ENCODE peak calls at places on chromosome 21, in six cellular contexts. One of them, this sample, is unnamed.

GRCh38 chr21:39040494-39041110 is 142.6 kb downstream of the PSMG1 start:
- DNase-seq in epithelial cell of esophagus: no peak
- DNase-seq in activated CD4-positive, alpha-beta memory T cell treated with anti-CD3 and anti-CD28 coated beads, Interleukin-2, amount 10 ng/mL, durations not matched to agents 7 days and 5 days: no peak
- DNase-seq in NCI-H1105 treated with DMSO at 0.1 percent for 48 hours: no peak
- DNase-seq in activated effector memory CD4-positive, alpha-beta T cell treated with anti-CD3 and anti-CD28 coated beads, Interleukin-2, amount 50 U/mL, for 16 hours: no peak
- DNase-seq in NCI-H2107: no peak
- DNase-seq in this sample: no peak

GRCh38 chr21:27359141-27359540 is 392.3 kb upstream of the ADAMTS5 start:
- DNase-seq in epithelial cell of esophagus: no peak
- DNase-seq in activated CD4-positive, alpha-beta memory T cell treated with anti-CD3 and anti-CD28 coated beads, Interleukin-2, amount 10 ng/mL, durations not matched to agents 7 days and 5 days: no peak
- DNase-seq in NCI-H1105 treated with DMSO at 0.1 percent for 48 hours: no peak
- DNase-seq in activated effector memory CD4-positive, alpha-beta T cell treated with anti-CD3 and anti-CD28 coated beads, Interleukin-2, amount 50 U/mL, for 16 hours: no peak
- DNase-seq in NCI-H2107: no peak
- DNase-seq in this sample: no peak

GRCh38 chr21:29130234-29130993 is at the start of gene MAP3K7CL:
- DNase-seq in epithelial cell of esophagus: peak; percentile 97
- DNase-seq in activated CD4-positive, alpha-beta memory T cell treated with anti-CD3 and anti-CD28 coated beads, Interleukin-2, amount 10 ng/mL, durations not matched to agents 7 days and 5 days: no peak
- DNase-seq in NCI-H1105 treated with DMSO at 0.1 percent for 48 hours: no peak
- DNase-seq in activated effector memory CD4-positive, alpha-beta T cell treated with anti-CD3 and anti-CD28 coated beads, Interleukin-2, amount 50 U/mL, for 16 hours: no peak
- DNase-seq in NCI-H2107: peak; percentile 50
- DNase-seq in this sample: peak; percentile 89

GRCh38 chr21:43864313-43864805 is 664 bp upstream of the AGPAT3 start:
- DNase-seq in epithelial cell of esophagus: peak; percentile 56
- DNase-seq in activated CD4-positive, alpha-beta memory T cell treated with anti-CD3 and anti-CD28 coated beads, Interleukin-2, amount 10 ng/mL, durations not matched to agents 7 days and 5 days: peak; percentile 37
- DNase-seq in NCI-H1105 treated with DMSO at 0.1 percent for 48 hours: peak; percentile 50
- DNase-seq in activated effector memory CD4-positive, alpha-beta T cell treated with anti-CD3 and anti-CD28 coated beads, Interleukin-2, amount 50 U/mL, for 16 hours: peak; percentile 80
- DNase-seq in NCI-H2107: no peak
- DNase-seq in this sample: no peak

GRCh38 chr21:26115346-26115745 is 55.2 kb downstream of the APP start:
- DNase-seq in epithelial cell of esophagus: peak; percentile 54
- DNase-seq in activated CD4-positive, alpha-beta memory T cell treated with anti-CD3 and anti-CD28 coated beads, Interleukin-2, amount 10 ng/mL, durations not matched to agents 7 days and 5 days: no peak
- DNase-seq in NCI-H1105 treated with DMSO at 0.1 percent for 48 hours: peak; percentile 97
- DNase-seq in activated effector memory CD4-positive, alpha-beta T cell treated with anti-CD3 and anti-CD28 coated beads, Interleukin-2, amount 50 U/mL, for 16 hours: no peak
- DNase-seq in NCI-H2107: peak; percentile 73
- DNase-seq in this sample: no peak

GRCh38 chr21:28136687-28137086 is 856.0 kb downstream of the LTN1 start:
- DNase-seq in epithelial cell of esophagus: no peak
- DNase-seq in activated CD4-positive, alpha-beta memory T cell treated with anti-CD3 and anti-CD28 coated beads, Interleukin-2, amount 10 ng/mL, durations not matched to agents 7 days and 5 days: no peak
- DNase-seq in NCI-H1105 treated with DMSO at 0.1 percent for 48 hours: no peak
- DNase-seq in activated effector memory CD4-positive, alpha-beta T cell treated with anti-CD3 and anti-CD28 coated beads, Interleukin-2, amount 50 U/mL, for 16 hours: no peak
- DNase-seq in NCI-H2107: no peak
- DNase-seq in this sample: no peak

GRCh38 chr21:44449473-44450363 is 5.6 kb upstream of the LRRC3 start:
- DNase-seq in epithelial cell of esophagus: no peak
- DNase-seq in activated CD4-positive, alpha-beta memory T cell treated with anti-CD3 and anti-CD28 coated beads, Interleukin-2, amount 10 ng/mL, durations not matched to agents 7 days and 5 days: no peak
- DNase-seq in NCI-H1105 treated with DMSO at 0.1 percent for 48 hours: no peak
- DNase-seq in activated effector memory CD4-positive, alpha-beta T cell treated with anti-CD3 and anti-CD28 coated beads, Interleukin-2, amount 50 U/mL, for 16 hours: peak; percentile 53
- DNase-seq in NCI-H2107: no peak
- DNase-seq in this sample: no peak

GRCh38 chr21:44407493-44407892 is 47.8 kb upstream of the LRRC3 start:
- DNase-seq in epithelial cell of esophagus: no peak
- DNase-seq in activated CD4-positive, alpha-beta memory T cell treated with anti-CD3 and anti-CD28 coated beads, Interleukin-2, amount 10 ng/mL, durations not matched to agents 7 days and 5 days: no peak
- DNase-seq in NCI-H1105 treated with DMSO at 0.1 percent for 48 hours: no peak
- DNase-seq in activated effector memory CD4-positive, alpha-beta T cell treated with anti-CD3 and anti-CD28 coated beads, Interleukin-2, amount 50 U/mL, for 16 hours: peak; percentile 71
- DNase-seq in NCI-H2107: no peak
- DNase-seq in this sample: no peak

GRCh38 chr21:36122977-36123376 is 11.9 kb upstream of the CBR3 start:
- DNase-seq in epithelial cell of esophagus: no peak
- DNase-seq in activated CD4-positive, alpha-beta memory T cell treated with anti-CD3 and anti-CD28 coated beads, Interleukin-2, amount 10 ng/mL, durations not matched to agents 7 days and 5 days: no peak
- DNase-seq in NCI-H1105 treated with DMSO at 0.1 percent for 48 hours: peak; percentile 13
- DNase-seq in activated effector memory CD4-positive, alpha-beta T cell treated with anti-CD3 and anti-CD28 coated beads, Interleukin-2, amount 50 U/mL, for 16 hours: no peak
- DNase-seq in NCI-H2107: no peak
- DNase-seq in this sample: no peak

GRCh38 chr21:28959367-28960099 is 33.1 kb downstream of the LTN1 start:
- DNase-seq in epithelial cell of esophagus: peak; percentile 28
- DNase-seq in activated CD4-positive, alpha-beta memory T cell treated with anti-CD3 and anti-CD28 coated beads, Interleukin-2, amount 10 ng/mL, durations not matched to agents 7 days and 5 days: no peak
- DNase-seq in NCI-H1105 treated with DMSO at 0.1 percent for 48 hours: no peak
- DNase-seq in activated effector memory CD4-positive, alpha-beta T cell treated with anti-CD3 and anti-CD28 coated beads, Interleukin-2, amount 50 U/mL, for 16 hours: no peak
- DNase-seq in NCI-H2107: no peak
- DNase-seq in this sample: no peak